ENCODE peak calls at places on chromosome 11, in eight cellular contexts. D, Y, K, W, X, S, C and Z are unnamed samples.
A peak's percentile ranks its signal among the peaks of the same experiment; 100 is the strongest.

GRCh38 chr11:72724851-72725730 is 27.1 kb downstream of the ARAP1 start:
- DNase-seq in S (peak; percentile 92), X (no peak), Y (peak; percentile 80), C (peak; percentile 87), K (peak; percentile 80), W (peak; percentile 73), D (peak; percentile 76), Z (peak; percentile 81)

GRCh38 chr11:11265994-11266606 is 87.0 kb downstream of the CSNK2A3 start:
- DNase-seq in D (peak; percentile 61), W (peak; percentile 62), Y (peak; percentile 53), X (no peak), S (peak; percentile 55), K (peak; percentile 51), C (no peak), Z (peak; percentile 62)

GRCh38 chr11:119121811-119122124 is 388 bp downstream of the HINFP start:
- DNase-seq in W (no peak), K (no peak), Y (no peak), C (no peak), D (no peak), X (no peak), S (no peak), Z (no peak)

GRCh38 chr11:116219171-116219635 is 553.6 kb downstream of the BUD13 start:
- DNase-seq in W (no peak), D (no peak), X (no peak), C (no peak), Y (no peak), K (no peak), S (no peak), Z (no peak)

GRCh38 chr11:62439785-62440602 is 21.2 kb downstream of the SCGB1A1 start:
- DNase-seq in D (no peak), K (no peak), S (peak; percentile 41), W (no peak), Y (no peak), X (no peak), C (no peak), Z (no peak)

GRCh38 chr11:73085189-73085875 is 56.8 kb downstream of the FCHSD2 start:
- DNase-seq in W (no peak), S (no peak), D (no peak), Y (no peak), X (no peak), K (no peak), C (peak; percentile 14), Z (no peak)

GRCh38 chr11:102266111-102266510 is 51.2 kb upstream of the BIRC3 start:
- DNase-seq in W (no peak), S (no peak), Y (no peak), K (no peak), D (no peak), C (no peak), X (no peak), Z (no peak)

GRCh38 chr11:854601-855342 is 12.1 kb downstream of the TSPAN4 start:
- DNase-seq in W (no peak), Y (no peak), K (no peak), C (no peak), S (no peak), X (no peak), D (no peak), Z (no peak)

GRCh38 chr11:66072518-66072917 is 2.4 kb downstream of the PACS1 start:
- DNase-seq in W (no peak), Y (no peak), C (no peak), X (no peak), K (no peak), D (no peak), S (no peak), Z (peak; percentile 9)

GRCh38 chr11:688681-689080 is 6.3 kb downstream of the DEAF1 start:
- DNase-seq in C (no peak), W (no peak), X (no peak), D (no peak), Y (no peak), K (no peak), S (no peak), Z (no peak)

GRCh38 chr11:115607621-115608191 is 103.5 kb upstream of the CADM1 start:
- DNase-seq in C (peak; percentile 5), Y (no peak), D (no peak), X (no peak), S (no peak), K (no peak), W (no peak), Z (no peak)

GRCh38 chr11:113574171-113574570 is 99.0 kb upstream of the DRD2 start:
- DNase-seq in X (no peak), Y (no peak), S (no peak), K (no peak), W (no peak), C (no peak), D (no peak), Z (no peak)

GRCh38 chr11:130827697-130828377 is 88.4 kb downstream of the SNX19 start:
- DNase-seq in S (peak; percentile 71), X (peak; percentile 31), C (peak; percentile 86), D (no peak), K (peak; percentile 44), W (peak; percentile 24), Y (no peak), Z (peak; percentile 45)

GRCh38 chr11:73288197-73288872 is 16.2 kb downstream of the P2RY6 start:
- DNase-seq in K (no peak), X (no peak), W (no peak), C (no peak), S (no peak), Y (no peak), D (no peak), Z (no peak)

GRCh38 chr11:10309163-10310093 is 4.6 kb downstream of the ADM start:
- DNase-seq in D (no peak), X (peak; percentile 80), W (no peak), S (no peak), K (no peak), C (peak; percentile 87), Y (peak; percentile 85), Z (peak; percentile 78)

GRCh38 chr11:46112961-46113617 is 8.2 kb downstream of the PHF21A start:
- DNase-seq in X (no peak), C (peak; percentile 71), Y (peak; percentile 29), D (no peak), W (peak; percentile 3), K (no peak), S (peak; percentile 55), Z (peak; percentile 39)

GRCh38 chr11:12474871-12475270 is 97.5 kb downstream of the PARVA start:
- DNase-seq in X (no peak), S (no peak), C (no peak), K (no peak), D (no peak), W (no peak), Y (no peak), Z (no peak)

GRCh38 chr11:62974848-62975522 is 9.8 kb downstream of the SLC22A6 start:
- DNase-seq in W (no peak), D (no peak), X (no peak), K (no peak), Y (peak; percentile 24), S (peak; percentile 44), C (no peak), Z (peak; percentile 88)

GRCh38 chr11:70164705-70165104 is 38.4 kb upstream of the FADD start:
- DNase-seq in S (no peak), Y (no peak), C (no peak), K (no peak), D (no peak), W (no peak), X (no peak), Z (no peak)

GRCh38 chr11:199004-199581 is 6.2 kb downstream of the SCGB1C1 start:
- DNase-seq in W (no peak), C (no peak), K (no peak), X (no peak), S (no peak), Y (peak; percentile 9), D (no peak), Z (peak; percentile 12)

GRCh38 chr11:4087551-4087950 is 7.0 kb upstream of the RRM1 start:
- DNase-seq in D (no peak), X (no peak), S (no peak), W (no peak), K (no peak), Y (no peak), C (peak; percentile 11), Z (no peak)

GRCh38 chr11:72607101-72607468 is 67.1 kb downstream of the PDE2A start:
- DNase-seq in W (no peak), C (no peak), Y (no peak), D (no peak), X (no peak), K (no peak), S (no peak), Z (no peak)

GRCh38 chr11:78587446-78587845 is 12.8 kb upstream of the NARS2 start:
- DNase-seq in S (no peak), D (no peak), C (no peak), X (no peak), K (no peak), W (no peak), Y (no peak), Z (no peak)

GRCh38 chr11:131910491-131911387 is 540.3 kb downstream of the NTM start:
- DNase-seq in C (peak; percentile 62), X (no peak), K (peak; percentile 33), W (no peak), S (peak; percentile 19), D (no peak), Y (no peak), Z (no peak)

GRCh38 chr11:73760066-73760679 is 701 bp downstream of the RAB6A start:
- DNase-seq in Y (peak; percentile 36), S (peak; percentile 55), W (peak; percentile 3), K (peak; percentile 34), C (peak; percentile 73), D (peak; percentile 13), X (peak; percentile 57), Z (peak; percentile 65)

GRCh38 chr11:105206633-105207032 is 67.1 kb upstream of the CARD18 start:
- DNase-seq in C (no peak), D (no peak), K (no peak), S (no peak), W (no peak), X (no peak), Y (no peak), Z (no peak)

GRCh38 chr11:12693485-12694181 is 19.4 kb downstream of the TEAD1 start:
- DNase-seq in D (no peak), C (peak; percentile 99), Y (peak; percentile 51), W (peak; percentile 30), K (no peak), S (peak; percentile 77), X (peak; percentile 43), Z (peak; percentile 57)

GRCh38 chr11:130488187-130489026 is 40.0 kb downstream of the ADAMTS15 start:
- DNase-seq in C (no peak), Y (no peak), D (no peak), K (no peak), X (no peak), W (no peak), S (no peak), Z (peak; percentile 48)

GRCh38 chr11:66126808-66127555 is 56.9 kb downstream of the PACS1 start:
- DNase-seq in K (no peak), S (peak; percentile 69), Y (peak; percentile 53), X (no peak), W (peak; percentile 67), C (peak; percentile 81), D (peak; percentile 35), Z (peak; percentile 32)

GRCh38 chr11:2468363-2469240 is 23.8 kb downstream of the KCNQ1 start:
- DNase-seq in W (no peak), C (no peak), K (no peak), D (no peak), Y (no peak), X (no peak), S (no peak), Z (peak; percentile 12)

GRCh38 chr11:17865765-17866428 is 131.3 kb downstream of the KCNC1 start:
- DNase-seq in Y (no peak), W (no peak), X (no peak), K (no peak), S (no peak), C (no peak), D (no peak), Z (no peak)

GRCh38 chr11:128247235-128247594 is 340.1 kb downstream of the ETS1 start:
- DNase-seq in Y (no peak), K (no peak), D (no peak), X (no peak), W (no peak), S (no peak), C (no peak), Z (no peak)

GRCh38 chr11:68398870-68399865 is 61.4 kb upstream of the PPP6R3 start:
- DNase-seq in W (no peak), X (no peak), S (no peak), C (no peak), Y (peak; percentile 57), K (no peak), D (no peak), Z (no peak)

GRCh38 chr11:35237860-35238715 is 99.1 kb downstream of the CD44 start:
- DNase-seq in K (peak; percentile 48), X (no peak), D (peak; percentile 66), S (peak; percentile 41), C (no peak), Y (no peak), W (peak; percentile 57), Z (peak; percentile 61)